ENCODE peak calls at places on chromosomes 1 and 21, in eight cellular contexts. One of them, this sample, is unnamed.

GRCh38 chr1:232669981-232670763 is 40.2 kb upstream of the SIPA1L2 start:
- DNase-seq in AG10803: no peak
- DNase-seq in activated CD4-positive, CD25-positive, alpha-beta regulatory T cell treated with anti-CD3 and anti-CD28 coated beads, Interleukin-2, amount 50 U/mL, for 16 hours: no peak
- DNase-seq in CD8-positive, alpha-beta T cell: no peak
- DNase-seq in RKO: peak; percentile 23
- DNase-seq in NCI-H774: peak; percentile 72
- DNase-seq in fibroblast of the conjunctiva: no peak
- DNase-seq in iPS DF 19.7: no peak
- DNase-seq in this sample: no peak

GRCh38 chr1:14661220-14661619 is 62.7 kb downstream of the KAZN start:
- DNase-seq in AG10803: peak; percentile 35
- DNase-seq in activated CD4-positive, CD25-positive, alpha-beta regulatory T cell treated with anti-CD3 and anti-CD28 coated beads, Interleukin-2, amount 50 U/mL, for 16 hours: no peak
- DNase-seq in CD8-positive, alpha-beta T cell: no peak
- DNase-seq in RKO: no peak
- DNase-seq in NCI-H774: peak; percentile 2
- DNase-seq in fibroblast of the conjunctiva: peak; percentile 28
- DNase-seq in iPS DF 19.7: no peak
- DNase-seq in this sample: no peak

GRCh38 chr1:3570081-3570986 is 41.0 kb downstream of the MEGF6 start:
- DNase-seq in AG10803: no peak
- DNase-seq in activated CD4-positive, CD25-positive, alpha-beta regulatory T cell treated with anti-CD3 and anti-CD28 coated beads, Interleukin-2, amount 50 U/mL, for 16 hours: no peak
- DNase-seq in CD8-positive, alpha-beta T cell: no peak
- DNase-seq in RKO: no peak
- DNase-seq in NCI-H774: no peak
- DNase-seq in fibroblast of the conjunctiva: no peak
- DNase-seq in iPS DF 19.7: no peak
- DNase-seq in this sample: no peak

GRCh38 chr1:80876035-80876434 is 924.7 kb upstream of the ADGRL2 start:
- DNase-seq in AG10803: no peak
- DNase-seq in activated CD4-positive, CD25-positive, alpha-beta regulatory T cell treated with anti-CD3 and anti-CD28 coated beads, Interleukin-2, amount 50 U/mL, for 16 hours: no peak
- DNase-seq in CD8-positive, alpha-beta T cell: no peak
- DNase-seq in RKO: no peak
- DNase-seq in NCI-H774: no peak
- DNase-seq in fibroblast of the conjunctiva: no peak
- DNase-seq in iPS DF 19.7: no peak
- DNase-seq in this sample: no peak

GRCh38 chr21:37916795-37917142 is 512 bp upstream of the KCNJ6 start:
- DNase-seq in AG10803: no peak
- DNase-seq in activated CD4-positive, CD25-positive, alpha-beta regulatory T cell treated with anti-CD3 and anti-CD28 coated beads, Interleukin-2, amount 50 U/mL, for 16 hours: no peak
- DNase-seq in CD8-positive, alpha-beta T cell: no peak
- DNase-seq in RKO: no peak
- DNase-seq in NCI-H774: peak; percentile 32
- DNase-seq in fibroblast of the conjunctiva: no peak
- DNase-seq in iPS DF 19.7: no peak
- DNase-seq in this sample: no peak

GRCh38 chr1:40783001-40783905 is at the start of gene KCNQ4:
- DNase-seq in AG10803: no peak
- DNase-seq in activated CD4-positive, CD25-positive, alpha-beta regulatory T cell treated with anti-CD3 and anti-CD28 coated beads, Interleukin-2, amount 50 U/mL, for 16 hours: no peak
- DNase-seq in CD8-positive, alpha-beta T cell: no peak
- DNase-seq in RKO: peak; percentile 70
- DNase-seq in NCI-H774: peak; percentile 42
- DNase-seq in fibroblast of the conjunctiva: no peak
- DNase-seq in iPS DF 19.7: no peak
- DNase-seq in this sample: no peak

GRCh38 chr1:147892216-147892615 is 10.4 kb upstream of the GJA8 start:
- DNase-seq in AG10803: no peak
- DNase-seq in activated CD4-positive, CD25-positive, alpha-beta regulatory T cell treated with anti-CD3 and anti-CD28 coated beads, Interleukin-2, amount 50 U/mL, for 16 hours: no peak
- DNase-seq in CD8-positive, alpha-beta T cell: no peak
- DNase-seq in RKO: no peak
- DNase-seq in NCI-H774: no peak
- DNase-seq in fibroblast of the conjunctiva: no peak
- DNase-seq in iPS DF 19.7: no peak
- DNase-seq in this sample: no peak

GRCh38 chr1:17081439-17081838 is 27.6 kb upstream of the SDHB start:
- DNase-seq in AG10803: no peak
- DNase-seq in activated CD4-positive, CD25-positive, alpha-beta regulatory T cell treated with anti-CD3 and anti-CD28 coated beads, Interleukin-2, amount 50 U/mL, for 16 hours: no peak
- DNase-seq in CD8-positive, alpha-beta T cell: no peak
- DNase-seq in RKO: no peak
- DNase-seq in NCI-H774: no peak
- DNase-seq in fibroblast of the conjunctiva: no peak
- DNase-seq in iPS DF 19.7: no peak
- DNase-seq in this sample: no peak

GRCh38 chr1:231931846-231932454 is 305.4 kb downstream of the DISC1 start:
- DNase-seq in AG10803: no peak
- DNase-seq in activated CD4-positive, CD25-positive, alpha-beta regulatory T cell treated with anti-CD3 and anti-CD28 coated beads, Interleukin-2, amount 50 U/mL, for 16 hours: no peak
- DNase-seq in CD8-positive, alpha-beta T cell: no peak
- DNase-seq in RKO: no peak
- DNase-seq in NCI-H774: no peak
- DNase-seq in fibroblast of the conjunctiva: no peak
- DNase-seq in iPS DF 19.7: no peak
- DNase-seq in this sample: no peak

GRCh38 chr21:44535963-44536362 is 4.0 kb downstream of the KRTAP10-1 start:
- DNase-seq in AG10803: no peak
- DNase-seq in activated CD4-positive, CD25-positive, alpha-beta regulatory T cell treated with anti-CD3 and anti-CD28 coated beads, Interleukin-2, amount 50 U/mL, for 16 hours: no peak
- DNase-seq in CD8-positive, alpha-beta T cell: no peak
- DNase-seq in RKO: no peak
- DNase-seq in NCI-H774: no peak
- DNase-seq in fibroblast of the conjunctiva: no peak
- DNase-seq in iPS DF 19.7: no peak
- DNase-seq in this sample: peak; percentile 63

GRCh38 chr21:25999935-26000582 is 170.5 kb downstream of the APP start:
- DNase-seq in AG10803: no peak
- DNase-seq in activated CD4-positive, CD25-positive, alpha-beta regulatory T cell treated with anti-CD3 and anti-CD28 coated beads, Interleukin-2, amount 50 U/mL, for 16 hours: no peak
- DNase-seq in CD8-positive, alpha-beta T cell: peak; percentile 31
- DNase-seq in RKO: no peak
- DNase-seq in NCI-H774: no peak
- DNase-seq in fibroblast of the conjunctiva: no peak
- DNase-seq in iPS DF 19.7: no peak
- DNase-seq in this sample: no peak

GRCh38 chr21:43779660-43780059 is 3.6 kb upstream of the CSTB start:
- DNase-seq in AG10803: no peak
- DNase-seq in activated CD4-positive, CD25-positive, alpha-beta regulatory T cell treated with anti-CD3 and anti-CD28 coated beads, Interleukin-2, amount 50 U/mL, for 16 hours: no peak
- DNase-seq in CD8-positive, alpha-beta T cell: no peak
- DNase-seq in RKO: no peak
- DNase-seq in NCI-H774: peak; percentile 59
- DNase-seq in fibroblast of the conjunctiva: no peak
- DNase-seq in iPS DF 19.7: no peak
- DNase-seq in this sample: no peak

GRCh38 chr1:116987256-116987555 is 14.4 kb upstream of the CD101 start:
- DNase-seq in AG10803: no peak
- DNase-seq in activated CD4-positive, CD25-positive, alpha-beta regulatory T cell treated with anti-CD3 and anti-CD28 coated beads, Interleukin-2, amount 50 U/mL, for 16 hours: peak; percentile 48
- DNase-seq in CD8-positive, alpha-beta T cell: peak; percentile 64
- DNase-seq in RKO: no peak
- DNase-seq in NCI-H774: no peak
- DNase-seq in fibroblast of the conjunctiva: no peak
- DNase-seq in iPS DF 19.7: no peak
- DNase-seq in this sample: no peak

GRCh38 chr1:53508991-53509663 is 49.9 kb downstream of the DMRTB1 start:
- DNase-seq in AG10803: peak; percentile 25
- DNase-seq in activated CD4-positive, CD25-positive, alpha-beta regulatory T cell treated with anti-CD3 and anti-CD28 coated beads, Interleukin-2, amount 50 U/mL, for 16 hours: no peak
- DNase-seq in CD8-positive, alpha-beta T cell: no peak
- DNase-seq in RKO: peak; percentile 41
- DNase-seq in NCI-H774: no peak
- DNase-seq in fibroblast of the conjunctiva: no peak
- DNase-seq in iPS DF 19.7: no peak
- DNase-seq in this sample: no peak

GRCh38 chr21:42056996-42057689 is 14.0 kb upstream of the UMODL1 start:
- DNase-seq in AG10803: peak; percentile 98
- DNase-seq in activated CD4-positive, CD25-positive, alpha-beta regulatory T cell treated with anti-CD3 and anti-CD28 coated beads, Interleukin-2, amount 50 U/mL, for 16 hours: no peak
- DNase-seq in CD8-positive, alpha-beta T cell: no peak
- DNase-seq in RKO: no peak
- DNase-seq in NCI-H774: peak; percentile 55
- DNase-seq in fibroblast of the conjunctiva: peak; percentile 42
- DNase-seq in iPS DF 19.7: no peak
- DNase-seq in this sample: no peak

GRCh38 chr1:235327559-235328270 is at the start of gene ARID4B:
- DNase-seq in AG10803: no peak
- DNase-seq in activated CD4-positive, CD25-positive, alpha-beta regulatory T cell treated with anti-CD3 and anti-CD28 coated beads, Interleukin-2, amount 50 U/mL, for 16 hours: no peak
- DNase-seq in CD8-positive, alpha-beta T cell: peak; percentile 60
- DNase-seq in RKO: no peak
- DNase-seq in NCI-H774: peak; percentile 67
- DNase-seq in fibroblast of the conjunctiva: no peak
- DNase-seq in iPS DF 19.7: no peak
- DNase-seq in this sample: peak; percentile 82

GRCh38 chr1:156689960-156690672 is 12.9 kb upstream of the NES start:
- DNase-seq in AG10803: peak; percentile 33
- DNase-seq in activated CD4-positive, CD25-positive, alpha-beta regulatory T cell treated with anti-CD3 and anti-CD28 coated beads, Interleukin-2, amount 50 U/mL, for 16 hours: no peak
- DNase-seq in CD8-positive, alpha-beta T cell: no peak
- DNase-seq in RKO: no peak
- DNase-seq in NCI-H774: no peak
- DNase-seq in fibroblast of the conjunctiva: no peak
- DNase-seq in iPS DF 19.7: no peak
- DNase-seq in this sample: no peak

GRCh38 chr1:165884009-165884689 is 56.7 kb downstream of the UCK2 start:
- DNase-seq in AG10803: no peak
- DNase-seq in activated CD4-positive, CD25-positive, alpha-beta regulatory T cell treated with anti-CD3 and anti-CD28 coated beads, Interleukin-2, amount 50 U/mL, for 16 hours: no peak
- DNase-seq in CD8-positive, alpha-beta T cell: no peak
- DNase-seq in RKO: no peak
- DNase-seq in NCI-H774: no peak
- DNase-seq in fibroblast of the conjunctiva: no peak
- DNase-seq in iPS DF 19.7: no peak
- DNase-seq in this sample: no peak

GRCh38 chr1:84370831-84371394 is 27.4 kb upstream of the DNASE2B start:
- DNase-seq in AG10803: peak; percentile 84
- DNase-seq in activated CD4-positive, CD25-positive, alpha-beta regulatory T cell treated with anti-CD3 and anti-CD28 coated beads, Interleukin-2, amount 50 U/mL, for 16 hours: no peak
- DNase-seq in CD8-positive, alpha-beta T cell: no peak
- DNase-seq in RKO: peak; percentile 5
- DNase-seq in NCI-H774: peak; percentile 31
- DNase-seq in fibroblast of the conjunctiva: no peak
- DNase-seq in iPS DF 19.7: no peak
- DNase-seq in this sample: no peak

GRCh38 chr1:164320780-164321683 is 238.0 kb upstream of the PBX1 start:
- DNase-seq in AG10803: peak; percentile 13
- DNase-seq in activated CD4-positive, CD25-positive, alpha-beta regulatory T cell treated with anti-CD3 and anti-CD28 coated beads, Interleukin-2, amount 50 U/mL, for 16 hours: no peak
- DNase-seq in CD8-positive, alpha-beta T cell: no peak
- DNase-seq in RKO: no peak
- DNase-seq in NCI-H774: peak; percentile 32
- DNase-seq in fibroblast of the conjunctiva: peak; percentile 2
- DNase-seq in iPS DF 19.7: peak; percentile 9
- DNase-seq in this sample: peak; percentile 69

GRCh38 chr21:37829043-37829442 is 87.2 kb downstream of the KCNJ6 start:
- DNase-seq in AG10803: no peak
- DNase-seq in activated CD4-positive, CD25-positive, alpha-beta regulatory T cell treated with anti-CD3 and anti-CD28 coated beads, Interleukin-2, amount 50 U/mL, for 16 hours: no peak
- DNase-seq in CD8-positive, alpha-beta T cell: no peak
- DNase-seq in RKO: no peak
- DNase-seq in NCI-H774: no peak
- DNase-seq in fibroblast of the conjunctiva: no peak
- DNase-seq in iPS DF 19.7: no peak
- DNase-seq in this sample: no peak

GRCh38 chr21:42358261-42358660 is 7.5 kb upstream of the TFF2 start:
- DNase-seq in AG10803: no peak
- DNase-seq in activated CD4-positive, CD25-positive, alpha-beta regulatory T cell treated with anti-CD3 and anti-CD28 coated beads, Interleukin-2, amount 50 U/mL, for 16 hours: no peak
- DNase-seq in CD8-positive, alpha-beta T cell: no peak
- DNase-seq in RKO: no peak
- DNase-seq in NCI-H774: no peak
- DNase-seq in fibroblast of the conjunctiva: no peak
- DNase-seq in iPS DF 19.7: no peak
- DNase-seq in this sample: no peak

GRCh38 chr1:212760126-212760823 is 31.3 kb downstream of the NSL1 start:
- DNase-seq in AG10803: peak; percentile 11
- DNase-seq in activated CD4-positive, CD25-positive, alpha-beta regulatory T cell treated with anti-CD3 and anti-CD28 coated beads, Interleukin-2, amount 50 U/mL, for 16 hours: peak; percentile 11
- DNase-seq in CD8-positive, alpha-beta T cell: peak; percentile 13
- DNase-seq in RKO: no peak
- DNase-seq in NCI-H774: no peak
- DNase-seq in fibroblast of the conjunctiva: no peak
- DNase-seq in iPS DF 19.7: peak; percentile 47
- DNase-seq in this sample: no peak

GRCh38 chr1:147890177-147890790 is 12.3 kb upstream of the GJA8 start:
- DNase-seq in AG10803: peak; percentile 14
- DNase-seq in activated CD4-positive, CD25-positive, alpha-beta regulatory T cell treated with anti-CD3 and anti-CD28 coated beads, Interleukin-2, amount 50 U/mL, for 16 hours: no peak
- DNase-seq in CD8-positive, alpha-beta T cell: peak; percentile 40
- DNase-seq in RKO: peak; percentile 11
- DNase-seq in NCI-H774: peak; percentile 45
- DNase-seq in fibroblast of the conjunctiva: peak; percentile 4
- DNase-seq in iPS DF 19.7: peak; percentile 40
- DNase-seq in this sample: peak; percentile 86

GRCh38 chr1:245588250-245588649 is 433.5 kb downstream of the KIF26B start:
- DNase-seq in AG10803: no peak
- DNase-seq in activated CD4-positive, CD25-positive, alpha-beta regulatory T cell treated with anti-CD3 and anti-CD28 coated beads, Interleukin-2, amount 50 U/mL, for 16 hours: no peak
- DNase-seq in CD8-positive, alpha-beta T cell: no peak
- DNase-seq in RKO: no peak
- DNase-seq in NCI-H774: no peak
- DNase-seq in fibroblast of the conjunctiva: no peak
- DNase-seq in iPS DF 19.7: no peak
- DNase-seq in this sample: no peak